ENCODE peak calls at places on chromosomes 16 and 17, in four cellular contexts. One of them, this sample, is unnamed.

GRCh38 chr17:28041844-28042656 is 427 bp upstream of the NLK start:
- DNase-seq in left cardiac atrium: no peak
- DNase-seq in EL: no peak
- DNase-seq in nephron progenitor cell: no peak
- DNase-seq in this sample: no peak

GRCh38 chr17:17041018-17041521 is 1.2 kb upstream of the MPRIP start:
- DNase-seq in left cardiac atrium: no peak
- DNase-seq in EL: peak; percentile 66
- DNase-seq in nephron progenitor cell: no peak
- DNase-seq in this sample: no peak

GRCh38 chr16:4945560-4946502 is 8.9 kb upstream of the PPL start:
- DNase-seq in left cardiac atrium: peak; percentile 45
- DNase-seq in EL: peak; percentile 87
- DNase-seq in nephron progenitor cell: no peak
- DNase-seq in this sample: no peak

GRCh38 chr16:8959921-8960787 is 3.6 kb downstream of the USP7 start:
- DNase-seq in left cardiac atrium: no peak
- DNase-seq in EL: peak; percentile 14
- DNase-seq in nephron progenitor cell: no peak
- DNase-seq in this sample: no peak

GRCh38 chr17:32116937-32117336 is 25.4 kb upstream of the RHOT1 start:
- DNase-seq in left cardiac atrium: no peak
- DNase-seq in EL: no peak
- DNase-seq in nephron progenitor cell: no peak
- DNase-seq in this sample: no peak

GRCh38 chr16:867421-868385 is 67.2 kb upstream of the GNG13 start:
- DNase-seq in left cardiac atrium: peak; percentile 17
- DNase-seq in EL: no peak
- DNase-seq in nephron progenitor cell: no peak
- DNase-seq in this sample: no peak

GRCh38 chr17:55444471-55445441 is 23.1 kb upstream of the MMD start:
- DNase-seq in left cardiac atrium: no peak
- DNase-seq in EL: peak; percentile 69
- DNase-seq in nephron progenitor cell: no peak
- DNase-seq in this sample: no peak

GRCh38 chr17:38868095-38868967 is 1.5 kb upstream of the LASP1 start:
- DNase-seq in left cardiac atrium: peak; percentile 72
- DNase-seq in EL: peak; percentile 84
- DNase-seq in nephron progenitor cell: peak; percentile 60
- DNase-seq in this sample: no peak

GRCh38 chr16:85104821-85105391 is 7.4 kb downstream of the CIBAR2 start:
- DNase-seq in left cardiac atrium: no peak
- DNase-seq in EL: no peak
- DNase-seq in nephron progenitor cell: no peak
- DNase-seq in this sample: no peak

GRCh38 chr17:40035162-40035559 is 19.0 kb downstream of the MED24 start:
- DNase-seq in left cardiac atrium: no peak
- DNase-seq in EL: peak; percentile 39
- DNase-seq in nephron progenitor cell: peak; percentile 74
- DNase-seq in this sample: no peak

GRCh38 chr16:77376358-77376757 is 58.5 kb downstream of the ADAMTS18 start:
- DNase-seq in left cardiac atrium: no peak
- DNase-seq in EL: peak; percentile 18
- DNase-seq in nephron progenitor cell: no peak
- DNase-seq in this sample: no peak

GRCh38 chr17:67020293-67020766 is 24.0 kb upstream of the CACNG1 start:
- DNase-seq in left cardiac atrium: no peak
- DNase-seq in EL: no peak
- DNase-seq in nephron progenitor cell: no peak
- DNase-seq in this sample: no peak

GRCh38 chr16:29910819-29911675 is 10.8 kb downstream of the ASPHD1 start:
- DNase-seq in left cardiac atrium: no peak
- DNase-seq in EL: no peak
- DNase-seq in nephron progenitor cell: no peak
- DNase-seq in this sample: no peak

GRCh38 chr17:45131616-45132301 is 556 bp downstream of the PLCD3 start:
- DNase-seq in left cardiac atrium: peak; percentile 63
- DNase-seq in EL: peak; percentile 27
- DNase-seq in nephron progenitor cell: peak; percentile 87
- DNase-seq in this sample: no peak

GRCh38 chr17:980406-981291 is 1.1 kb upstream of the NXN start:
- DNase-seq in left cardiac atrium: peak; percentile 77
- DNase-seq in EL: peak; percentile 89
- DNase-seq in nephron progenitor cell: peak; percentile 72
- DNase-seq in this sample: peak; percentile 69

GRCh38 chr17:10471853-10472252 is 2.5 kb upstream of the MYH4 start:
- DNase-seq in left cardiac atrium: no peak
- DNase-seq in EL: peak; percentile 3
- DNase-seq in nephron progenitor cell: no peak
- DNase-seq in this sample: no peak

GRCh38 chr16:85264752-85265151 is 152.5 kb upstream of the CIBAR2 start:
- DNase-seq in left cardiac atrium: no peak
- DNase-seq in EL: no peak
- DNase-seq in nephron progenitor cell: no peak
- DNase-seq in this sample: no peak

GRCh38 chr16:7113949-7114348 is 218.7 kb upstream of the RBFOX1 start:
- DNase-seq in left cardiac atrium: no peak
- DNase-seq in EL: no peak
- DNase-seq in nephron progenitor cell: no peak
- DNase-seq in this sample: no peak

GRCh38 chr17:80023261-80024205 is 12.1 kb downstream of the TBC1D16 start:
- DNase-seq in left cardiac atrium: no peak
- DNase-seq in EL: no peak
- DNase-seq in nephron progenitor cell: no peak
- DNase-seq in this sample: no peak

GRCh38 chr16:70737377-70738082 is 51.7 kb upstream of the MTSS2 start:
- DNase-seq in left cardiac atrium: peak; percentile 73
- DNase-seq in EL: peak; percentile 88
- DNase-seq in nephron progenitor cell: no peak
- DNase-seq in this sample: peak; percentile 16

GRCh38 chr17:63950940-63951907 is 19.1 kb upstream of the CD79B start:
- DNase-seq in left cardiac atrium: no peak
- DNase-seq in EL: no peak
- DNase-seq in nephron progenitor cell: no peak
- DNase-seq in this sample: no peak